ENCODE peak calls at places on chromosomes 6 and 20, in four cellular contexts. One of them, this sample, is unnamed.

GRCh38 chr20:8057871-8058270 is 38.3 kb upstream of the TMX4 start:
- DNase-seq in K562: no peak
- DNase-seq in HepG2: no peak
- DNase-seq in WTC11: no peak
- DNase-seq in this sample: no peak

GRCh38 chr6:41037107-41037900 is 1.7 kb downstream of the UNC5CL start:
- DNase-seq in HepG2: no peak
- DNase-seq in WTC11: no peak
- DNase-seq in K562: no peak
- DNase-seq in this sample: no peak

GRCh38 chr6:32194825-32195651 is 2.6 kb upstream of the GPSM3 start:
- DNase-seq in WTC11: no peak
- DNase-seq in HepG2: no peak
- DNase-seq in K562: no peak
- DNase-seq in this sample: no peak

GRCh38 chr6:159416891-159417540 is 247.8 kb downstream of the FNDC1 start:
- DNase-seq in K562: no peak
- DNase-seq in WTC11: no peak
- DNase-seq in HepG2: no peak
- DNase-seq in this sample: no peak

GRCh38 chr6:110509617-110510231 is 33.3 kb upstream of the SLC22A16 start:
- DNase-seq in WTC11: no peak
- DNase-seq in K562: no peak
- DNase-seq in HepG2: peak; percentile 46
- DNase-seq in this sample: no peak

GRCh38 chr6:128597956-128598355 is 77.6 kb upstream of the PTPRK start:
- DNase-seq in K562: no peak
- DNase-seq in HepG2: no peak
- DNase-seq in WTC11: no peak
- DNase-seq in this sample: no peak

GRCh38 chr20:17635320-17635673 is 46.7 kb downstream of the RRBP1 start:
- DNase-seq in HepG2: no peak
- DNase-seq in K562: no peak
- DNase-seq in WTC11: no peak
- DNase-seq in this sample: no peak

GRCh38 chr6:145749632-145750031 is 14.3 kb upstream of the EPM2A start:
- DNase-seq in HepG2: peak; percentile 44
- DNase-seq in K562: no peak
- DNase-seq in WTC11: no peak
- DNase-seq in this sample: no peak

GRCh38 chr6:116444092-116444491 is 17.1 kb upstream of the CALHM6 start:
- DNase-seq in K562: peak; percentile 24
- DNase-seq in HepG2: peak; percentile 21
- DNase-seq in WTC11: no peak
- DNase-seq in this sample: no peak

DNA sequence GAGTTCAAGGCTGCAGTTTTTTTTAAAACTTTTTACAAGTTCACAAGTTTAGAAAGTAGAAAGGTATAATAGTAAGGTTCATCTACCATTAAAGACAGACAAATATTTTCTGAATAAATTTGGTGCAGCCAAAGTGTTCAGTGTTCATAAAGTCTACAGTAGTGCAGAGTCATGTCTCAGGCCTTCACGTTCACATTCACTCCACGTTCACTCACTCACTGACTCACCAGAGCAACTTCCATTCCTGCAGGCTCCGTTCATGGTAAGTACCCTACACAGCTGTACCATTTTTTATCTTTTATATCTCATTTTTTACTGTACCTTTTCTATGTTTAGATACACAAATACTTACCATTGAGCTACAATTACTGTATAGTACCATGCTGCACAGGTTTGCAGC is 67.6 kb downstream of the B4GALT5 start:
- DNase-seq in HepG2: no peak
- DNase-seq in WTC11: no peak
- DNase-seq in K562: no peak
- DNase-seq in this sample: no peak
- TF ChIP-seq CREM in HepG2: no peak
- TF ChIP-seq CREM in WTC11: no peak
- TF ChIP-seq CREM in K562: no peak
- TF ChIP-seq CREM in this sample: no peak

GRCh38 chr6:148513145-148514071 is 170.8 kb downstream of the SASH1 start:
- DNase-seq in HepG2: no peak
- DNase-seq in WTC11: no peak
- DNase-seq in K562: no peak
- DNase-seq in this sample: no peak

GRCh38 chr6:148507774-148508173 is 165.1 kb downstream of the SASH1 start:
- DNase-seq in HepG2: no peak
- DNase-seq in K562: no peak
- DNase-seq in WTC11: no peak
- DNase-seq in this sample: no peak

GRCh38 chr6:148508401-148509151 is 165.9 kb downstream of the SASH1 start:
- DNase-seq in HepG2: no peak
- DNase-seq in WTC11: no peak
- DNase-seq in K562: no peak
- DNase-seq in this sample: no peak

GRCh38 chr6:148509789-148510581 is 167.3 kb downstream of the SASH1 start:
- DNase-seq in WTC11: no peak
- DNase-seq in K562: no peak
- DNase-seq in HepG2: no peak
- DNase-seq in this sample: no peak

GRCh38 chr6:148509152-148509571 is 166.5 kb downstream of the SASH1 start:
- DNase-seq in WTC11: no peak
- DNase-seq in HepG2: no peak
- DNase-seq in K562: no peak
- DNase-seq in this sample: no peak
- TF ChIP-seq CREM in WTC11: no peak
- TF ChIP-seq CREM in HepG2: no peak
- TF ChIP-seq CREM in K562: no peak
- TF ChIP-seq CREM in this sample: no peak

GRCh38 chr6:139133272-139133671 is 1.6 kb upstream of the HECA start:
- DNase-seq in K562: no peak
- DNase-seq in HepG2: peak; percentile 6
- DNase-seq in WTC11: no peak
- DNase-seq in this sample: no peak
- TF ChIP-seq CREM in K562: no peak
- TF ChIP-seq CREM in HepG2: no peak
- TF ChIP-seq CREM in WTC11: no peak
- TF ChIP-seq CREM in this sample: no peak

DNA sequence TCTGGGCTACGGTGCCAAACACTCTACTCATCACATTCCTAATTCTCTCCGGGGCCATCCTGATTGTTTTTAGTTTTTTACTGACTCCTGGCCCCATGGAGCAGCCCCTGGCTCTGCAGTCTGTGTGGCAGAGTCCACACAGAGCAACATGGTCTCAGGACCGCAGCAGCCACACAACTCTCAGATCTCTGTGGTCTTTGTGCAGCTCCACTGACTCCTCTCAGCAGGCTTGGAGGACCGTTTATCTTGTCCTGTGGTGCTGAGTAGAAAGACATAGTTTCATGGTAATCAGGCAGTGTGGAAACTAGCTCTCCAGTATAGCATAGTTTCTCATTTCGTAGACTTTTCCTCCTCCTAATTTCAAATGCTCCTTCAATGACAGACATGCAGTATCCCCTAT is 168.4 kb downstream of the EDN1 start:
- DNase-seq in WTC11: no peak
- DNase-seq in HepG2: no peak
- DNase-seq in K562: no peak
- DNase-seq in this sample: no peak
- TF ChIP-seq CREM in WTC11: no peak
- TF ChIP-seq CREM in HepG2: no peak
- TF ChIP-seq CREM in K562: no peak
- TF ChIP-seq CREM in this sample: no peak

GRCh38 chr6:235763-236360 is 56.4 kb upstream of the DUSP22 start:
- DNase-seq in K562: no peak
- DNase-seq in HepG2: peak; percentile 34
- DNase-seq in WTC11: no peak
- DNase-seq in this sample: peak; percentile 85
- TF ChIP-seq CREM in K562: no peak
- TF ChIP-seq CREM in HepG2: no peak
- TF ChIP-seq CREM in WTC11: no peak
- TF ChIP-seq CREM in this sample: peak; percentile 53

GRCh38 chr6:21665436-21666199 is 72.1 kb downstream of the SOX4 start:
- DNase-seq in K562: no peak
- DNase-seq in HepG2: no peak
- DNase-seq in WTC11: peak; percentile 83
- DNase-seq in this sample: no peak
- TF ChIP-seq CREM in K562: no peak
- TF ChIP-seq CREM in HepG2: no peak
- TF ChIP-seq CREM in WTC11: no peak
- TF ChIP-seq CREM in this sample: no peak

GRCh38 chr6:131646249-131646670 is 9.2 kb downstream of the ENPP3 start:
- DNase-seq in HepG2: no peak
- DNase-seq in K562: peak; percentile 72
- DNase-seq in WTC11: no peak
- DNase-seq in this sample: no peak
- TF ChIP-seq CREM in HepG2: no peak
- TF ChIP-seq CREM in K562: peak; percentile 68
- TF ChIP-seq CREM in WTC11: no peak
- TF ChIP-seq CREM in this sample: no peak

GRCh38 chr20:38187512-38187911 is 22.4 kb upstream of the TGM2 start:
- DNase-seq in HepG2: peak; percentile 72
- DNase-seq in K562: no peak
- DNase-seq in WTC11: peak; percentile 47
- DNase-seq in this sample: no peak
- TF ChIP-seq CREM in HepG2: no peak
- TF ChIP-seq CREM in K562: no peak
- TF ChIP-seq CREM in WTC11: no peak
- TF ChIP-seq CREM in this sample: no peak

GRCh38 chr20:39800111-39800510 is 838.0 kb downstream of the DHX35 start:
- DNase-seq in WTC11: no peak
- DNase-seq in K562: no peak
- DNase-seq in HepG2: no peak
- DNase-seq in this sample: peak; percentile 26
- TF ChIP-seq CREM in WTC11: no peak
- TF ChIP-seq CREM in K562: no peak
- TF ChIP-seq CREM in HepG2: no peak
- TF ChIP-seq CREM in this sample: no peak

GRCh38 chr6:122871079-122871478 is 82.0 kb downstream of the SMPDL3A start:
- DNase-seq in K562: no peak
- DNase-seq in HepG2: no peak
- DNase-seq in WTC11: no peak
- DNase-seq in this sample: no peak
- TF ChIP-seq CREM in K562: no peak
- TF ChIP-seq CREM in HepG2: no peak
- TF ChIP-seq CREM in WTC11: no peak
- TF ChIP-seq CREM in this sample: no peak

This sample was measured in GM12878.